ENCODE peak calls at places on chromosomes 16 and 17, in nine cellular contexts. V, P, G, L, A, J, O, D and B are unnamed samples.

GRCh38 chr17:353213-353837 is 718 bp upstream of the RPH3AL start:
- DNase-seq in V (no peak), P (no peak), G (no peak), L (no peak), A (no peak), J (no peak), O (peak), D (no peak), B (no peak)

GRCh38 chr17:18217412-18218015 is 7.9 kb upstream of the LLGL1 start:
- DNase-seq in V (no peak), P (peak), G (peak), L (no peak), A (no peak), J (peak), O (peak), D (peak), B (peak)

GRCh38 chr16:5003828-5004227 is 29.9 kb downstream of the NAGPA start:
- DNase-seq in V (no peak), P (no peak), G (no peak), L (no peak), A (no peak), J (no peak), O (no peak), D (no peak), B (no peak)

GRCh38 chr17:63082952-63083351 is 116.9 kb downstream of the TANC2 start:
- DNase-seq in V (no peak), P (no peak), G (no peak), L (no peak), A (no peak), J (no peak), O (no peak), D (no peak), B (no peak)

GRCh38 chr16:19717319-19717718 is 708 bp downstream of the KNOP1 start:
- DNase-seq in V (no peak), P (no peak), G (no peak), L (no peak), A (no peak), J (peak), O (no peak), D (no peak), B (peak)

GRCh38 chr17:76929148-76929547 is 60.9 kb downstream of the MGAT5B start:
- DNase-seq in V (no peak), P (no peak), G (no peak), L (no peak), A (no peak), J (no peak), O (no peak), D (no peak), B (no peak)

GRCh38 chr17:1713878-1714487 is 3.8 kb upstream of the TLCD2 start:
- DNase-seq in V (no peak), P (no peak), G (no peak), L (no peak), A (no peak), J (peak), O (peak), D (peak), B (peak)

GRCh38 chr16:85851034-85851780 is 47.8 kb upstream of the IRF8 start:
- DNase-seq in V (no peak), P (no peak), G (no peak), L (no peak), A (no peak), J (no peak), O (no peak), D (no peak), B (no peak)

GRCh38 chr16:83356266-83356665 is 451.5 kb upstream of the HSBP1 start:
- DNase-seq in V (peak), P (peak), G (peak), L (no peak), A (peak), J (peak), O (peak), D (peak), B (peak)

GRCh38 chr16:85415196-85415988 is 197.7 kb upstream of the GSE1 start:
- DNase-seq in V (no peak), P (no peak), G (no peak), L (no peak), A (no peak), J (no peak), O (no peak), D (no peak), B (no peak)

GRCh38 chr17:27245230-27245696 is 48.7 kb upstream of the WSB1 start:
- DNase-seq in V (peak), P (peak), G (peak), L (peak), A (peak), J (peak), O (peak), D (peak), B (peak)

GRCh38 chr16:86748643-86749042 is 170.3 kb downstream of the FOXL1 start:
- DNase-seq in V (no peak), P (no peak), G (no peak), L (no peak), A (no peak), J (peak), O (no peak), D (no peak), B (no peak)

GRCh38 chr17:4968916-4969550 is 1.4 kb upstream of the SPAG7 start:
- DNase-seq in V (peak), P (peak), G (no peak), L (peak), A (peak), J (peak), O (no peak), D (no peak), B (no peak)

GRCh38 chr17:72974605-72975232 is 117.8 kb downstream of the SLC39A11 start:
- DNase-seq in V (peak), P (no peak), G (no peak), L (no peak), A (no peak), J (no peak), O (no peak), D (no peak), B (no peak)

GRCh38 chr17:78997231-78997741 is 12.3 kb downstream of the CANT1 start:
- DNase-seq in V (no peak), P (no peak), G (no peak), L (no peak), A (no peak), J (no peak), O (no peak), D (no peak), B (no peak)

GRCh38 chr17:39628655-39629493 is 2.1 kb downstream of the PPP1R1B start:
- DNase-seq in V (no peak), P (no peak), G (no peak), L (no peak), A (no peak), J (no peak), O (peak), D (no peak), B (no peak)

GRCh38 chr16:586047-586644 is 3.7 kb upstream of the RAB40C start:
- DNase-seq in V (no peak), P (no peak), G (no peak), L (no peak), A (no peak), J (no peak), O (no peak), D (no peak), B (no peak)

GRCh38 chr17:35733366-35733765 is 1.9 kb downstream of the RASL10B start:
- DNase-seq in V (no peak), P (no peak), G (no peak), L (no peak), A (no peak), J (peak), O (no peak), D (no peak), B (no peak)

GRCh38 chr16:22659933-22660332 is 149.2 kb downstream of the NPIPB5 start:
- DNase-seq in V (no peak), P (no peak), G (no peak), L (no peak), A (peak), J (no peak), O (no peak), D (no peak), B (no peak)

GRCh38 chr17:49836111-49837030 is 11.5 kb downstream of the TAC4 start:
- DNase-seq in V (no peak), P (no peak), G (no peak), L (no peak), A (no peak), J (no peak), O (peak), D (no peak), B (no peak)

GRCh38 chr17:80833952-80834895 is 157.4 kb upstream of the CHMP6 start:
- DNase-seq in V (no peak), P (no peak), G (no peak), L (peak), A (peak), J (no peak), O (peak), D (no peak), B (no peak)

GRCh38 chr16:69408451-69408850 is 16.0 kb upstream of the CYB5B start:
- DNase-seq in V (no peak), P (no peak), G (no peak), L (no peak), A (no peak), J (no peak), O (no peak), D (no peak), B (no peak)

GRCh38 chr16:65739518-65739917 is 617.7 kb upstream of the CDH11 start:
- DNase-seq in V (no peak), P (no peak), G (no peak), L (no peak), A (no peak), J (no peak), O (no peak), D (no peak), B (no peak)

GRCh38 chr17:47692895-47693666 is 880 bp upstream of the TBKBP1 start:
- DNase-seq in V (no peak), P (no peak), G (peak), L (no peak), A (no peak), J (peak), O (no peak), D (no peak), B (peak)

GRCh38 chr17:50767446-50767845 is at the start of gene ANKRD40CL:
- DNase-seq in V (no peak), P (no peak), G (no peak), L (no peak), A (no peak), J (no peak), O (no peak), D (no peak), B (no peak)

GRCh38 chr17:76597156-76598003 is 11.7 kb upstream of the ST6GALNAC2 start:
- DNase-seq in V (no peak), P (no peak), G (no peak), L (no peak), A (no peak), J (no peak), O (peak), D (no peak), B (no peak)

GRCh38 chr16:54987081-54987480 is 56.4 kb downstream of the IRX5 start:
- DNase-seq in V (no peak), P (no peak), G (no peak), L (no peak), A (no peak), J (peak), O (no peak), D (no peak), B (no peak)

GRCh38 chr17:74296548-74296936 is 22.5 kb downstream of the DNAI2 start:
- DNase-seq in V (no peak), P (peak), G (peak), L (peak), A (no peak), J (peak), O (peak), D (peak), B (peak)

GRCh38 chr17:75976175-75976848 is 2.7 kb downstream of the ACOX1 start:
- DNase-seq in V (no peak), P (no peak), G (no peak), L (no peak), A (no peak), J (no peak), O (no peak), D (no peak), B (no peak)

GRCh38 chr17:60087882-60088669 is 9.4 kb upstream of the HEATR6 start:
- DNase-seq in V (no peak), P (no peak), G (no peak), L (no peak), A (no peak), J (peak), O (no peak), D (no peak), B (peak)

GRCh38 chr17:64984776-64985521 is 65.7 kb upstream of the LRRC37A3 start:
- DNase-seq in V (no peak), P (peak), G (no peak), L (no peak), A (no peak), J (no peak), O (no peak), D (no peak), B (no peak)

GRCh38 chr17:31373150-31374082 is 18.1 kb upstream of the RAB11FIP4 start:
- DNase-seq in V (peak), P (peak), G (peak), L (peak), A (peak), J (peak), O (peak), D (no peak), B (peak)

GRCh38 chr16:27728691-27729090 is 178.7 kb downstream of the KATNIP start:
- DNase-seq in V (no peak), P (no peak), G (no peak), L (no peak), A (no peak), J (no peak), O (no peak), D (no peak), B (no peak)

GRCh38 chr16:77276686-77277085 is 77.5 kb downstream of the SYCE1L start:
- DNase-seq in V (no peak), P (no peak), G (no peak), L (no peak), A (no peak), J (no peak), O (no peak), D (no peak), B (no peak)